ENCODE peak calls at places on chromosomes 13 and 19, in four cellular contexts. E, U, H and Y are unnamed samples.

GRCh38 chr13:29977721-29978120 is 127.3 kb upstream of the UBL3 start:
- DNase-seq in E (no peak), U (no peak), H (no peak), Y (no peak)

GRCh38 chr13:99703908-99704307 is 202.6 kb downstream of the TM9SF2 start:
- DNase-seq in E (no peak), U (no peak), H (no peak), Y (no peak)

GRCh38 chr13:59483441-59484116 is 680.1 kb downstream of the DIAPH3 start:
- DNase-seq in E (peak), U (peak), H (no peak), Y (no peak)

GRCh38 chr19:50431343-50432220 is 1.1 kb upstream of the MYBPC2 start:
- DNase-seq in E (peak), U (peak), H (peak), Y (peak)

GRCh38 chr19:35710784-35711723 is 6.7 kb downstream of the ZBTB32 start:
- DNase-seq in E (no peak), U (no peak), H (peak), Y (no peak)

GRCh38 chr13:35916186-35916585 is 215.0 kb downstream of the DCLK1 start:
- DNase-seq in E (no peak), U (peak), H (no peak), Y (no peak)

GRCh38 chr13:26051231-26052135 is at the start of gene SHISA2:
- DNase-seq in E (peak), U (peak), H (no peak), Y (no peak)

GRCh38 chr13:46656786-46657185 is 103.8 kb downstream of the LRCH1 start:
- DNase-seq in E (no peak), U (no peak), H (no peak), Y (no peak)

GRCh38 chr19:39168258-39169142 is 28.3 kb upstream of the NCCRP1 start:
- DNase-seq in E (no peak), U (no peak), H (no peak), Y (no peak)

DNA sequence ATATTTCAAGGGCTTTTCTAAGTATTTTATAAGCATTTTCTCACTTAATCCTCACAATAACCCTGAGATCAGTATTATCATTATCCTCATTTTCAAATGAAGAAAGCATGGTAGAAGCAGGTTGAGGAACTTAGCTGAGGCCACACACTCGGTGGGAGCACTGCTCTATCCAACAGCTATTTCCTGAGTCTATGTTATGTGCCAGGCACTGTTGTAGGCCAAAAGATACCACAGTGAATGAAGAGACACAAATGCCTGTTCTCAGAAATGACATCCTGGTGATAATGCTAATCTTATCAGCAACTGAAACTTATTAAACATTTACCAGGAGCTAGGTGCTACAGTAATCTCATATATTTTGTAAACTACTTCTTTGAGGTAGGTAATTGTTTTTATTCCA is 553.9 kb upstream of the ARGLU1 start:
- DNase-seq in E (no peak), U (no peak), H (no peak), Y (no peak)
- TF ChIP-seq USF1 in E (no peak), U (no peak), H (no peak), Y (no peak)

GRCh38 chr19:3396881-3397265 is 30.5 kb downstream of the NFIC start:
- DNase-seq in E (no peak), U (no peak), H (no peak), Y (no peak)

GRCh38 chr19:3389446-3389778 is 23.0 kb downstream of the NFIC start:
- DNase-seq in E (no peak), U (no peak), H (no peak), Y (no peak)

GRCh38 chr19:3389876-3390361 is 23.5 kb downstream of the NFIC start:
- DNase-seq in E (peak), U (no peak), H (no peak), Y (no peak)

GRCh38 chr19:3387645-3388589 is 21.5 kb downstream of the NFIC start:
- DNase-seq in E (no peak), U (peak), H (no peak), Y (no peak)

GRCh38 chr19:3392480-3392879 is 26.1 kb downstream of the NFIC start:
- DNase-seq in E (no peak), U (no peak), H (no peak), Y (no peak)
- TF ChIP-seq USF1 in E (no peak), U (no peak), H (no peak), Y (no peak)

DNA sequence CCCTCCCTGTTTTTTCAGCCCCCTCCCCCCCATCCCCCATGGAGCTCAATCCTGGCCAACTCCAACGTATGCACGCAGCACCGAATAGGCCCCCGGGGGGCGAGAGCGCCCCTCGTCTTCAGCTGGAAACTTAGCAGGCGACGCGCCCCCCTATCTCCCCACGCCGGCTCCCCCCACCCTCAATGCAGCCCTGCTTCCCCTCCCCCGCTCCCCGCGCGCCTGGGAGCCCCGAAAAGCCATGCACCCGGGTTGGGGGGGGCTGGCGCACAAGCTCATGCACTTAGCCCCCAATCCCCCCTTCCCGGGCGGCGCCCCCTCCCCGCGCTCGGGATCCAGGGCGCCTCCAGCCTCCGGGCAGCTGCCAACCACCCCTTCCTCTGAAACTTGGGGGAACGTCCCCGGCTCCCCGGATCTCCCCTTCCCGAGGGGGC is 508 bp downstream of the ZBTB7A start:
- DNase-seq in E (no peak), U (no peak), H (no peak), Y (no peak)
- TF ChIP-seq USF1 in E (no peak), U (no peak), H (no peak), Y (no peak)

GRCh38 chr13:22061371-22061805 is 390.5 kb downstream of the FGF9 start:
- DNase-seq in E (no peak), U (no peak), H (peak), Y (no peak)
- TF ChIP-seq USF1 in E (no peak), U (no peak), H (no peak), Y (no peak)

DNA sequence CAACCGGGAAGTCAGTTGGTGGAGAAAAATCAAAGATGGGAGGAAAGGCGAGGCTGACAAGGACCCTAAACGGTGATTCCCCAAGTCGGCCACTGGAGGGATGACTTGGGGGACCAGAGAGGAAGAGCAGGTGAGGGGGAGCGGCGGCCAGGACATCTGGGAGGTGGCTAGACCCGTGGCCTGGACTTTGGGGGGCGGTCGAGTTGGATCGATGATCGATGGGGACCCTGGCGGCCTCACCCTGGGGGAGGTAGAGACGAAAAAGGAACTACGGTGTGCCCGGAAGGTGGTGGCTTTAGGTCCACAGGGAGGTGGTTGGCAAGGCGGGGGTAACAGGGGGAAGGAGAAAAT is 7.6 kb upstream of the CIRBP start:
- DNase-seq in E (peak), U (no peak), H (no peak), Y (no peak)
- TF ChIP-seq USF1 in E (no peak), U (no peak), H (no peak), Y (no peak)

DNA sequence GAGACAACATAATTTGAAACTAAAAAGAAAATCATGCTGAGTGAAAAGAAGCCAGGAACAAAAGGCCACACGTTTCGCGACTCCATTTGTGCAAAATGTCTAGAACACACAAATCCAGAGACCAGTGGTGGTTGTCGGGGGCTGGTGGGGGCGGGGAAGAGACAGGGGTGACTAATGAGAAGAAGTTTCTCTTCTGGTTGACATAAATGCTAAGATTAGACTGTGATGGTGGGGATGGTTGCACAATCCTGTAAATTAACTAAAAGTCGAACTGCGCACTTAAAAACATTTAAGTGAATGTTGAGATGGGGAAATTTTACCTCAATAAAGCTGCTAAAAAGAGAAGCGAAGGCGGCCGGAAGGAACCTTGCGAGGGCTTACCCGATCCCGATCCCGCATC is 7.1 kb downstream of the AKAP8 start:
- DNase-seq in E (no peak), U (no peak), H (no peak), Y (no peak)
- TF ChIP-seq USF1 in E (no peak), U (no peak), H (no peak), Y (no peak)

DNA sequence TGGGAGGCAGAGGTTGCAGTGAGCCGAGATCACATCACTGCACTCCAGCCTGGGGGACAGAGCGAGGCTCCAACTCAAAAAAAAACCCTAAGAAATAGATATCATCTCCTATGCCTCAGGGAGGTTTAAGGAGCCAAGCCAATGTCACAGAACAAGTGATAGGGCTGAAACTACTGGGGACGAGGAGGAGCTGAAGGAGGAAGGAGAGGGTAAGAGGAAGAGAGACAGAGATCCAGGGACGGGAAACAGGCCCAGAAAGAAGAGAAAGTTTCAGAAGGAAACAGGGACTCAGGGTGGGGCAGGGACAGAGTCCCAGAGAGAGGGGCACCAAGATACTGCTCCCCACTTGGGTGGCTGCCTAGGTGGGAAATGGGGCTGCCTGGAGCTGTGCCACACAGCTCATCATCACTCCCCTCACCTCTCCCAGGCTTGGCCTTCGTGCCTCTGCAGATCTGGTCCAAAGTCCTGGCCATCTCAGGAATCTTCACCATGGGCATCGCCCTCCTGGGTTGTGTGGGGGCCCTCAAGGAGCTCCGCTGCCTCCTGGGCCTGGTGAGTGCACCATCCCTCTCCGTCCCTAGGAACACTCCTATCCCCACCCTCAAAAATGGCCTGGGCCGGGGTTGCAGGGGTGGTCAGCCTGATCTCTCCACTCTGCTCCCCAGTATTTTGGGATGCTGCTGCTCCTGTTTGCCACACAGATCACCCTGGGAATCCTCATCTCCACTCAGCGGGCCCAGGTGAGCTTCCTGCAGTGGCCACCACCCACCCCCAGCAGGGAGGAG is 1.5 kb downstream of the CD37 start:
- DNase-seq in E (no peak), U (no peak), H (no peak), Y (no peak)
- TF ChIP-seq USF1 in E (no peak), U (no peak), H (no peak), Y (peak)

GRCh38 chr13:109945206-109945960 is 159.0 kb upstream of the IRS2 start:
- DNase-seq in E (no peak), U (no peak), H (no peak), Y (no peak)
- TF ChIP-seq USF1 in E (no peak), U (no peak), H (no peak), Y (no peak)